ENCODE peak calls at places on chromosomes 6 and 20, in six cellular contexts. One of them, this sample, is unnamed.

GRCh38 chr20:32823078-32823477 is 3.3 kb downstream of the MAPRE1 start:
- DNase-seq in neuronal stem cell: no peak
- DNase-seq in spleen: no peak
- DNase-seq in sigmoid colon: no peak
- DNase-seq in IMR-90: peak; percentile 82
- DNase-seq in Panc1: no peak
- DNase-seq in this sample: no peak

GRCh38 chr6:119261944-119262284 is 87.6 kb downstream of the MAN1A1 start:
- DNase-seq in IMR-90: no peak
- DNase-seq in spleen: no peak
- DNase-seq in neuronal stem cell: no peak
- DNase-seq in sigmoid colon: no peak
- DNase-seq in Panc1: no peak
- DNase-seq in this sample: no peak

GRCh38 chr6:160534050-160534696 is 129.9 kb downstream of the LPA start:
- DNase-seq in IMR-90: peak; percentile 24
- DNase-seq in neuronal stem cell: peak; percentile 66
- DNase-seq in sigmoid colon: peak; percentile 70
- DNase-seq in Panc1: no peak
- DNase-seq in spleen: peak; percentile 79
- DNase-seq in this sample: peak; percentile 81

GRCh38 chr6:168309183-168309582 is 10.4 kb downstream of the DACT2 start:
- DNase-seq in neuronal stem cell: no peak
- DNase-seq in IMR-90: no peak
- DNase-seq in sigmoid colon: no peak
- DNase-seq in spleen: no peak
- DNase-seq in Panc1: no peak
- DNase-seq in this sample: no peak

GRCh38 chr20:46040902-46041535 is 12.0 kb downstream of the SLC12A5 start:
- DNase-seq in Panc1: no peak
- DNase-seq in sigmoid colon: no peak
- DNase-seq in neuronal stem cell: peak; percentile 76
- DNase-seq in spleen: no peak
- DNase-seq in IMR-90: peak; percentile 26
- DNase-seq in this sample: no peak

GRCh38 chr6:15152720-15153119 is 93.1 kb upstream of the JARID2 start:
- DNase-seq in IMR-90: no peak
- DNase-seq in spleen: no peak
- DNase-seq in neuronal stem cell: no peak
- DNase-seq in sigmoid colon: no peak
- DNase-seq in Panc1: no peak
- DNase-seq in this sample: no peak

GRCh38 chr6:4059115-4059777 is 19.7 kb downstream of the FAM217A start:
- DNase-seq in neuronal stem cell: no peak
- DNase-seq in spleen: no peak
- DNase-seq in sigmoid colon: no peak
- DNase-seq in IMR-90: peak; percentile 90
- DNase-seq in Panc1: peak; percentile 70
- DNase-seq in this sample: no peak

GRCh38 chr6:50734488-50734887 is 21.2 kb downstream of the TFAP2D start:
- DNase-seq in neuronal stem cell: no peak
- DNase-seq in spleen: no peak
- DNase-seq in sigmoid colon: no peak
- DNase-seq in Panc1: no peak
- DNase-seq in IMR-90: no peak
- DNase-seq in this sample: no peak

GRCh38 chr6:23587582-23587981 is 538.4 kb upstream of the NRSN1 start:
- DNase-seq in sigmoid colon: no peak
- DNase-seq in IMR-90: no peak
- DNase-seq in spleen: no peak
- DNase-seq in Panc1: no peak
- DNase-seq in neuronal stem cell: no peak
- DNase-seq in this sample: no peak

GRCh38 chr6:28154357-28154756 is 12.7 kb downstream of the ZKSCAN8 start:
- DNase-seq in spleen: no peak
- DNase-seq in IMR-90: no peak
- DNase-seq in Panc1: no peak
- DNase-seq in neuronal stem cell: no peak
- DNase-seq in sigmoid colon: no peak
- DNase-seq in this sample: no peak

GRCh38 chr20:46626799-46627198 is 24.5 kb downstream of the SLC13A3 start:
- DNase-seq in neuronal stem cell: no peak
- DNase-seq in sigmoid colon: no peak
- DNase-seq in IMR-90: no peak
- DNase-seq in Panc1: no peak
- DNase-seq in spleen: no peak
- DNase-seq in this sample: no peak

GRCh38 chr6:25007269-25007699 is 71.5 kb upstream of the RIPOR2 start:
- DNase-seq in sigmoid colon: no peak
- DNase-seq in Panc1: no peak
- DNase-seq in IMR-90: no peak
- DNase-seq in neuronal stem cell: no peak
- DNase-seq in spleen: no peak
- DNase-seq in this sample: no peak

GRCh38 chr6:25008707-25009106 is 72.9 kb upstream of the RIPOR2 start:
- DNase-seq in Panc1: no peak
- DNase-seq in neuronal stem cell: no peak
- DNase-seq in IMR-90: no peak
- DNase-seq in sigmoid colon: no peak
- DNase-seq in spleen: no peak
- DNase-seq in this sample: no peak

GRCh38 chr6:25006075-25006474 is 70.3 kb upstream of the RIPOR2 start:
- DNase-seq in spleen: no peak
- DNase-seq in neuronal stem cell: no peak
- DNase-seq in Panc1: no peak
- DNase-seq in IMR-90: no peak
- DNase-seq in sigmoid colon: no peak
- DNase-seq in this sample: no peak

GRCh38 chr6:25005010-25005409 is 69.2 kb upstream of the RIPOR2 start:
- DNase-seq in neuronal stem cell: no peak
- DNase-seq in Panc1: no peak
- DNase-seq in spleen: no peak
- DNase-seq in IMR-90: no peak
- DNase-seq in sigmoid colon: no peak
- DNase-seq in this sample: no peak

DNA sequence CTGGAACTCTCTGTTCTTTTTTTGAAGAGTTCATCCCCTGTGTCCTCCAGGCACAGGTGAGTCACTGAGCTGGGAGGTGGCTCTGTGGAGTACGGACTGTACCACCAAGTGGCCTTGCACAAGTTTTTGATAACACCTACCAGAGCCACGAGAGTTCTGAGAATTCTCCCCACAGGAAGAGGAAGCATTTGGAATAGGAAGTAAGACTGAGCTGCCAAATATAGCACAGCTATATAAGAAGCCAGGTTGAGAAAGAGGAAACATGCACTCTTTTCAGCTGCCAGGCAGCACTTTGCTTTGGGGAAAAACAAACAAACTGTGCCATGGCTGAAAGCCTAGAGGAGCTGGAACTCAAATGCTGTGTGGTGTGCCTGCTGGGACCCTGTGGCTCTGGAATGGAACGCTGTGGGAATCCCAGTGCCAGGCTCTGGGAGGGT is 70.8 kb upstream of the RIPOR2 start:
- DNase-seq in neuronal stem cell: no peak
- DNase-seq in spleen: peak; percentile 87
- DNase-seq in IMR-90: no peak
- DNase-seq in sigmoid colon: peak; percentile 73
- DNase-seq in Panc1: no peak
- DNase-seq in this sample: peak; percentile 50
- H3K36me3 ChIP-seq in neuronal stem cell: no peaks in the 10 kb centered on the region
- H3K36me3 ChIP-seq in spleen: no peaks in the 10 kb centered on the region
- H3K36me3 ChIP-seq in IMR-90: no peaks in the 10 kb centered on the region
- H3K36me3 ChIP-seq in sigmoid colon: no peaks in the 10 kb centered on the region
- H3K36me3 ChIP-seq in Panc1: no peaks in the 10 kb centered on the region
- H3K36me3 ChIP-seq in this sample: no peaks in the 10 kb centered on the region

GRCh38 chr20:8829232-8829631 is 239.7 kb upstream of the PLCB4 start:
- DNase-seq in neuronal stem cell: no peak
- DNase-seq in IMR-90: no peak
- DNase-seq in Panc1: no peak
- DNase-seq in sigmoid colon: no peak
- DNase-seq in spleen: no peak
- DNase-seq in this sample: no peak
- H3K36me3 ChIP-seq in neuronal stem cell: no peaks in the 10 kb centered on the region
- H3K36me3 ChIP-seq in IMR-90: no peaks in the 10 kb centered on the region
- H3K36me3 ChIP-seq in Panc1: no peaks in the 10 kb centered on the region
- H3K36me3 ChIP-seq in sigmoid colon: no peaks in the 10 kb centered on the region
- H3K36me3 ChIP-seq in spleen: no peaks in the 10 kb centered on the region
- H3K36me3 ChIP-seq in this sample: no peaks in the 10 kb centered on the region

DNA sequence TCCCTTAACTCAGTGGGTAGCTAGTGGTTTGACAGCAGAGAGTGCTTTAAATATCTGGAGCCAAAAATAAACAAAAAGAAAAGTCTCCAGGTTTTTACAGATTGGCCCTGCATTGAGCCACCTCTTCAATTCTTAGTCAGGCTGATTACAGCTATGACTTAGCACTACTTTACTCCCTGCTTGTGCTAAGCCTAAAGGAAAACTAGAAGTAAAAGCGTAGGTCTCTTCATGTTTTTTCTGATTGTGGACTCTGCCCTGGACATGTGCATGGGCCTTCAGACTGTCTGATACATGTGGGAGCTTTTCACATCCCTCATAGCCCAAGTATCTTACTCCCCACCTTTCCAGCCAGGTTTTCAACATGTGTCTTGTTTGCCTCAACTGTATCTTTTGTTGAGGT is 33.3 kb downstream of the KPNA5 start:
- DNase-seq in neuronal stem cell: no peak
- DNase-seq in IMR-90: no peak
- DNase-seq in Panc1: no peak
- DNase-seq in sigmoid colon: no peak
- DNase-seq in spleen: no peak
- DNase-seq in this sample: no peak
- H3K36me3 ChIP-seq in neuronal stem cell: peaks cover 3% of the 10 kb centered on the region
- H3K36me3 ChIP-seq in IMR-90: peaks cover 15% of the 10 kb centered on the region
- H3K36me3 ChIP-seq in Panc1: peaks cover 9% of the 10 kb centered on the region
- H3K36me3 ChIP-seq in sigmoid colon: peaks cover 74% of the 10 kb centered on the region
- H3K36me3 ChIP-seq in spleen: peaks cover 56% of the 10 kb centered on the region
- H3K36me3 ChIP-seq in this sample: no peaks in the 10 kb centered on the region

DNA sequence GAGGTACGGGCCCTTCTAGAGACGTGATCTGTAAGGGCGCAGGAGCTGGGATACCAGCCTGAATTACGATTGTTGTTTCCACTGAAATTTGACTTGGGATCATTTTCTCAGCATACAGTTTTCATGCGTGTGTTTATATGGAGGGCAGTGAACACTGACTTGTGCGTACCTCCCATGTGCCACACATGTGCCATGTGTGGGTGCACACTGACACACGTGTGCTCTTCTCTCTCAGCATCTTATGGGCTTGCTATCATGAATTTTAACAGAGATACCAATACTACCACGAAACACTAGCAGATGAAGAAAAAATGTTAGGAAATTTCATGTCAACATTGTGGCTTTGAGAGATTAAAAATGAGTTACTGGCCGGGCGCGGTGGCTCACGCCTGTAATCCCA is 39.1 kb downstream of the L3MBTL3 start:
- DNase-seq in neuronal stem cell: no peak
- DNase-seq in Panc1: no peak
- DNase-seq in sigmoid colon: no peak
- DNase-seq in spleen: no peak
- DNase-seq in IMR-90: no peak
- DNase-seq in this sample: no peak
- H3K36me3 ChIP-seq in neuronal stem cell: peaks cover 16% of the 10 kb centered on the region
- H3K36me3 ChIP-seq in Panc1: no peaks in the 10 kb centered on the region
- H3K36me3 ChIP-seq in sigmoid colon: peaks cover 33% of the 10 kb centered on the region
- H3K36me3 ChIP-seq in spleen: peaks cover 84% of the 10 kb centered on the region
- H3K36me3 ChIP-seq in IMR-90: peaks cover 31% of the 10 kb centered on the region
- H3K36me3 ChIP-seq in this sample: peaks cover 8% of the 10 kb centered on the region

DNA sequence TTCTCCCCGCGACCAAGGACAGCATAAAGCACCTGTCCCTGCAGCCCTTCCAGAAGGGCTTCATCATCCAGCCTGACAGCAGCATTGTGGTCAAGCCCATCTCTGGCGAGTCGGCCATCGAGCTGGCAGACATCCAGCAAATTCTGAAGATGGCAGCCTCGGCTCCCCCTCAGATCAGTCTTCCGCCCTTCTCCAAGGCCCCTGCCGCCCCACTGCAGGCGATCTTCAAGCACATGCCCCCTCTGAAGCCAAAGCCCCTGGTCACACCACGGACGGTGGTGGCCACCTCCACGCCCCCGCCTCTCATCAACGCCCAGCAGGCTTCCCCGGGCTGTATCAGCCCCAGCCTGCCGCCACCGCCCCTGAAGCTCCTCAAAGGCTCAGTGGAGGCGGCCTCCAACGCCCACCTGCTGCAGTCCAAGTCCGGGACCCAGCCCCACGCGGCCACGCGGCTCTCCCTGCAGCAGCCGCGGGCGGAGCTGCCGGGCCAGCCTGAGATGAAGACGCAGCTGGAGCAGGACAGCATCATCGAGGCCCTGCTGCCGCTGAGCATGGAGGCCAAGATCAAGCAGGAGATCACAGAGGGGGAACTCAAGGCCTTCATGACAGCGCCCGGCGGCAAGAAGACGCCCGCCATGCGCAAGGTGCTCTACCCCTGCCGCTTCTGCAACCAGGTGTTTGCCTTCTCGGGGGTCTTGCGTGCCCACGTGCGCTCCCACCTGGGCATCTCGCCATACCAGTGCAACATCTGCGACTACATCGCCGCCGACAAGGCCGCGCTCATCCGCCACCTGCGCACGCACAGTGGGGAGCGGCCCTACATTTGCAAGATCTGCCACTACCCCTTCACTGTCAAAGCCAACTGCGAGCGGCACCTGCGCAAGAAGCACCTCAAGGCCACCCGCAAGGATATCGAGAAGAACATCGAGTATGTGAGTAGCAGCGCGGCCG is 83.3 kb downstream of the SSR1 start:
- DNase-seq in sigmoid colon: no peak
- DNase-seq in Panc1: no peak
- DNase-seq in spleen: no peak
- DNase-seq in neuronal stem cell: no peak
- DNase-seq in IMR-90: no peak
- DNase-seq in this sample: no peak
- H3K36me3 ChIP-seq in sigmoid colon: peaks cover 92% of the 10 kb centered on the region
- H3K36me3 ChIP-seq in Panc1: peaks cover 3% of the 10 kb centered on the region
- H3K36me3 ChIP-seq in spleen: peaks cover 93% of the 10 kb centered on the region
- H3K36me3 ChIP-seq in neuronal stem cell: peaks cover 15% of the 10 kb centered on the region
- H3K36me3 ChIP-seq in IMR-90: peaks cover 60% of the 10 kb centered on the region
- H3K36me3 ChIP-seq in this sample: peaks cover 11% of the 10 kb centered on the region

DNA sequence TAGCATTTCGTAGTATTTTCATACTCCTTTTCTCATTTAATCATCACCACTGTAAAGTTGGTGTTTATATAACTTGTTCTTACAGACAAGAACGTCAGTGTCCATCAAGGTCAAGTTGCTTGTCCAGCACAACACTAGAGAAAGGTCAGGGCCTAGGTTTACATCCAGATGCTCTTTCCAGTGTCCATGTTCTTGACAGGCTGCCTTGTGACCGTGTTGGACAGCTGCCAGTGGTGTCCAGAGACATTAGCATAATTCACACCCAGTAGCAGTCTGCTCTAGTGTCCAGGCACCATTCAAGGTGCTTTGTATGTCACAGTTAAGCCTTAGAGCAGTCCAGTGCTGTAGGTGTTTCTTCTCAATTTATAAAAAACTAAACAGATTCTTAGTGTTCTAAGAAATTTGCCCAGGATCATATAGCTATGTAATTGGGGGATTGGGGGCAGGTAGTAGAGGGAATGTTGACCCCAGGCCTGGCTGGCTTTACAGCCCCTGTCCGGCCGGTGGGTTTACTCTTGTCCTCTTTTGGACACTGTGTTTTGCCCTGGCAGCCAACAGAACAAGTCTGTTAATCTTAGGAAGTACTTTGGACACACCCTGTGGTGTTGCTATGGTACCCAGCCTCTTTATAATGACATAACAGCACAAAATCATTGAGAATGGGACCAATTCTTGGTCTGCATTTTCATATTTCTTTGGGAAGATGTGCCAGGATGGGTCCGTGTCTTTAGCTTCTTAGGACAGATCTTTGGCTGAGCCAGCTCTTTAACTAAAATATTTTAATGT is 8.0 kb downstream of the STK35 start:
- DNase-seq in sigmoid colon: peak; percentile 80
- DNase-seq in neuronal stem cell: no peak
- DNase-seq in IMR-90: no peak
- DNase-seq in Panc1: no peak
- DNase-seq in spleen: no peak
- DNase-seq in this sample: no peak
- H3K36me3 ChIP-seq in sigmoid colon: peaks cover 6% of the 10 kb centered on the region
- H3K36me3 ChIP-seq in neuronal stem cell: peaks cover 18% of the 10 kb centered on the region
- H3K36me3 ChIP-seq in IMR-90: peaks cover 8% of the 10 kb centered on the region
- H3K36me3 ChIP-seq in Panc1: peaks cover 12% of the 10 kb centered on the region
- H3K36me3 ChIP-seq in spleen: peaks cover 4% of the 10 kb centered on the region
- H3K36me3 ChIP-seq in this sample: no peaks in the 10 kb centered on the region